ENCODE peak calls at places on chromosomes 16 and 17, in eight cellular contexts. I is kidney epithelial cell, S is heart left ventricle, X is tibial artery, D is AG09309, Q is gastrocnemius medialis, H is nephron progenitor cell, C is NB4. M is an unnamed sample.

GRCh38 chr17:67218385-67218950 is 26.5 kb downstream of the HELZ start:
- DNase-seq in C (no peak), Q (no peak), X (no peak), D (no peak), S (no peak), H (no peak), I (peak), M (no peak)

GRCh38 chr16:9463461-9463860 is 372.0 kb downstream of the HAPSTR1 start:
- DNase-seq in C (no peak), Q (no peak), I (no peak), S (no peak), X (no peak), H (no peak), D (no peak), M (no peak)

GRCh38 chr17:76195281-76196096 is 44.8 kb downstream of the RNF157 start:
- DNase-seq in S (no peak), D (no peak), I (no peak), H (no peak), Q (no peak), C (no peak), X (no peak), M (no peak)

GRCh38 chr16:4384497-4384896 is 12.8 kb downstream of the VASN start:
- DNase-seq in C (peak), X (no peak), S (peak), Q (no peak), H (peak), D (no peak), I (no peak), M (peak)

GRCh38 chr16:57024894-57025680 is 35.7 kb downstream of the NLRC5 start:
- DNase-seq in Q (no peak), D (no peak), I (no peak), C (no peak), S (no peak), H (no peak), X (no peak), M (no peak)

GRCh38 chr17:28865946-28866752 is 11.3 kb downstream of the ERAL1 start:
- DNase-seq in H (no peak), C (peak), X (no peak), S (no peak), Q (no peak), D (no peak), I (no peak), M (no peak)

GRCh38 chr17:7854078-7854777 is 638 bp upstream of the TMEM88 start:
- DNase-seq in D (no peak), X (no peak), H (peak), S (no peak), C (no peak), I (no peak), Q (no peak), M (peak)

GRCh38 chr16:85757341-85757822 is 6.5 kb upstream of the C16orf74 start:
- DNase-seq in H (no peak), I (peak), Q (no peak), X (no peak), D (no peak), C (no peak), S (no peak), M (no peak)

GRCh38 chr17:49390548-49391324 is 23.9 kb downstream of the PHB1 start:
- DNase-seq in Q (no peak), H (peak), X (peak), I (no peak), D (no peak), S (peak), C (peak), M (no peak)

GRCh38 chr16:88676502-88677242 is 9.6 kb downstream of the SNAI3 start:
- DNase-seq in C (no peak), H (no peak), I (no peak), S (no peak), D (no peak), X (no peak), Q (no peak), M (no peak)

GRCh38 chr16:85137323-85138072 is 25.2 kb upstream of the CIBAR2 start:
- DNase-seq in I (no peak), S (peak), H (peak), C (no peak), Q (peak), D (peak), X (peak), M (peak)

GRCh38 chr17:80474231-80474932 is 2.0 kb downstream of the NPTX1 start:
- DNase-seq in Q (no peak), S (no peak), C (peak), I (no peak), H (peak), X (no peak), D (no peak), M (no peak)

GRCh38 chr16:35585411-35585810 is 2126.0 kb downstream of the TP53TG3F start:
- DNase-seq in S (no peak), I (no peak), D (no peak), H (no peak), C (no peak), Q (no peak), X (no peak), M (no peak)

GRCh38 chr16:24124291-24124690 is 131.8 kb upstream of the CACNG3 start:
- DNase-seq in D (no peak), S (no peak), Q (no peak), H (no peak), X (no peak), I (no peak), C (no peak), M (no peak)

GRCh38 chr17:350706-351435 is 1.7 kb downstream of the RPH3AL start:
- DNase-seq in S (peak), C (no peak), I (no peak), Q (peak), X (peak), D (no peak), H (no peak), M (no peak)

GRCh38 chr16:81485824-81486554 is 41.4 kb downstream of the CMIP start:
- DNase-seq in I (no peak), X (peak), H (no peak), Q (no peak), D (peak), C (peak), S (no peak), M (no peak)

GRCh38 chr17:79224476-79224875 is 149.9 kb downstream of the ENGASE start:
- DNase-seq in S (no peak), H (no peak), D (no peak), Q (no peak), X (no peak), I (no peak), C (no peak), M (no peak)

GRCh38 chr16:53099318-53100130 is 44.7 kb downstream of the CHD9 start:
- DNase-seq in D (no peak), S (peak), I (peak), Q (peak), C (peak), H (peak), X (peak), M (peak)

GRCh38 chr16:4660454-4661007 is 32.8 kb upstream of the NUDT16L1 start:
- DNase-seq in C (no peak), I (peak), Q (no peak), H (peak), S (peak), X (no peak), D (no peak), M (no peak)

GRCh38 chr17:68344701-68345136 is 53.4 kb downstream of the ARSG start:
- DNase-seq in C (peak), D (no peak), X (no peak), H (no peak), Q (no peak), I (no peak), S (no peak), M (no peak)

GRCh38 chr16:64092284-64092683 is 1029.6 kb downstream of the CDH11 start:
- DNase-seq in H (no peak), S (no peak), X (no peak), C (no peak), I (peak), D (peak), Q (no peak), M (no peak)

GRCh38 chr17:78103311-78103710 is 25.2 kb downstream of the TMC6 start:
- DNase-seq in H (no peak), C (no peak), X (no peak), I (no peak), S (no peak), D (no peak), Q (no peak), M (no peak)

GRCh38 chr17:80737106-80738019 is 192.7 kb downstream of the RPTOR start:
- DNase-seq in Q (no peak), C (peak), H (no peak), X (no peak), S (no peak), D (no peak), I (no peak), M (no peak)

GRCh38 chr17:6257339-6257738 is 177.6 kb downstream of the AIPL1 start:
- DNase-seq in Q (no peak), D (no peak), I (peak), S (no peak), H (no peak), X (no peak), C (no peak), M (no peak)

GRCh38 chr16:71896688-71897368 is 1.5 kb downstream of the IST1 start:
- DNase-seq in I (no peak), S (no peak), X (no peak), D (no peak), C (peak), Q (no peak), H (no peak), M (no peak)

GRCh38 chr17:51813166-51813783 is 345.2 kb downstream of the CA10 start:
- DNase-seq in S (no peak), H (no peak), X (no peak), C (no peak), I (no peak), Q (no peak), D (no peak), M (no peak)

GRCh38 chr17:16927641-16928321 is 44.1 kb downstream of the TNFRSF13B start:
- DNase-seq in I (no peak), C (no peak), S (no peak), Q (no peak), H (no peak), X (peak), D (no peak), M (peak)

GRCh38 chr16:86653289-86654006 is 75.1 kb downstream of the FOXL1 start:
- DNase-seq in X (no peak), D (peak), H (no peak), Q (no peak), I (no peak), S (peak), C (no peak), M (no peak)

GRCh38 chr17:6386041-6386630 is 48.8 kb downstream of the AIPL1 start:
- DNase-seq in S (no peak), Q (no peak), I (no peak), X (no peak), D (no peak), H (no peak), C (no peak), M (no peak)

GRCh38 chr16:10930755-10931093 is 11.5 kb downstream of the DEXI start:
- DNase-seq in I (no peak), C (no peak), Q (no peak), S (no peak), X (no peak), H (no peak), D (no peak), M (no peak)

GRCh38 chr16:28863929-28864886 is 565 bp downstream of the SH2B1 start:
- DNase-seq in X (no peak), D (no peak), H (peak), I (no peak), C (peak), S (peak), Q (no peak), M (no peak)

GRCh38 chr17:7426203-7426863 is 917 bp downstream of the SPEM2 start:
- DNase-seq in S (peak), X (no peak), H (no peak), Q (no peak), I (no peak), C (no peak), D (no peak), M (no peak)

GRCh38 chr16:89360760-89361435 is 129.5 kb downstream of the ANKRD11 start:
- DNase-seq in D (no peak), X (no peak), H (no peak), S (no peak), C (peak), Q (no peak), I (no peak), M (no peak)

GRCh38 chr17:31533546-31534155 is 142.2 kb downstream of the RAB11FIP4 start:
- DNase-seq in C (peak), S (no peak), I (peak), D (peak), H (peak), Q (no peak), X (no peak), M (no peak)

GRCh38 chr17:50649042-50649908 is 14.6 kb downstream of the ABCC3 start:
- DNase-seq in H (no peak), X (no peak), I (no peak), C (no peak), Q (no peak), S (no peak), D (no peak), M (no peak)

GRCh38 chr17:73309727-73310555 is 1.9 kb downstream of the CDC42EP4 start:
- DNase-seq in C (peak), I (no peak), H (peak), D (no peak), X (no peak), S (no peak), Q (no peak), M (no peak)

DNA sequence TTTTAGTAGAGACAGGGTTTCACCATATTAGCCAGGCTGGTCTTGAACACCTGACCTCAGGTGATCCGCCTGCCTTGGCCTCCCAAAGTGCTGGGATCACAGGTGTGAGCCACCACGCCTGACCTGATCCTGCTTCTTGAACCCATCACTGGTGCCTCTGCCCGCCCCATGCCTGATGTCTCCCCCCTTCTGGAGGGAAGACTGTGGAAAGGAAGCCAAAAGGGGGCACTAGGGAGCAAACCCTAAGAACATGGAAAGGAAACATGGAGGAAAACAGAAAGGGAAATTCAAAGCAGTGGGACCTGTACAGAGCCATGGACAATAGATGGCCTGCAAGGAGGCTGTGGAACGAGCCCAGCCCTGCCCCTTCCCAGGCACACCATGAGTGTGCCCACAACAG is 31.1 kb upstream of the FASN start:
- DNase-seq in Q (no peak), X (no peak), C (no peak), S (no peak), H (no peak), I (no peak), D (no peak), M (no peak)
- TF ChIP-seq CTCF in Q (no peak), X (no peak), C (peak), S (no peak), H (no peak), I (peak), D (peak), M (peak)

GRCh38 chr17:37570527-37571093 is 38.6 kb downstream of the SYNRG start:
- DNase-seq in Q (no peak), X (no peak), C (peak), D (no peak), S (peak), H (peak), I (peak), M (no peak)
- TF ChIP-seq CTCF in Q (no peak), X (no peak), C (peak), D (peak), S (peak), H (peak), I (peak), M (peak)

DNA sequence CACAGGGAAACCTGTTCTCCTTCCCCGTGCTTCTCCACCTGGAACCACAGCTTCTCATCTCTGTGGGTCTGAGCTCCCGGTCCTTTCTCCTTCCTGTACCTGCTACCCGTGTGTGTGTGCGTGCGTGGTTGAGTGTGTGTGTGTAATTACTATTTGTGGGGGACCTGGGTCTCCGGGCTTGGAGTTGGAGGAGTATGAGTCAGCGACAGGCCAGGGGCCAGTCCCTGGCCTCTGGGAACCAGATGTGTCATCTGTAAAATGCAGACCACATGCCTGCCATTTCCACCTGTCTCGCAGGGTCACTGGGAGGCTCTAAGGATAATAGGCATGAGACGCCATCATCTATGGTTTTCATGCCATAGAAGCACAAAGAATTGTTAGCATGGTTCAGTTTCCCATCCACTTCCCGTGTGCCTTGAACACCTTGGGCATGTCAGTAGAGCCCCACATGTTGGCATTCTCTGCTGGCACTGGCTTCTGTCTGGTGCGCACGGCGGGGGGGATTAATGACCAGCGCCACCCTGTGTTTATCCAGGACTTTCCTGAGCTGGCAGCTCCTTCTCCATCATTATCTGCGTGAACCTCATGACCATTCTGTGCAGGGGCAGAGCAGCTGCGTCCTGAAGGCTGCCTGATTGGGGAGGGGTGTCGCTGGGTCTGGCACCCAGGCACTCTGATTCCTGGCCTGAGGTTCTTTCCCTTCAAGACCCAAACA is 1.5 kb downstream of the ZNF205 start:
- DNase-seq in I (no peak), H (no peak), S (no peak), D (no peak), C (no peak), Q (no peak), X (no peak), M (no peak)
- TF ChIP-seq CTCF in I (no peak), H (no peak), S (no peak), D (no peak), C (peak), Q (no peak), X (no peak), M (no peak)

GRCh38 chr17:59366040-59366757 is 34.7 kb downstream of the YPEL2 start:
- DNase-seq in I (no peak), X (no peak), C (peak), D (no peak), Q (no peak), S (no peak), H (peak), M (no peak)
- TF ChIP-seq CTCF in I (no peak), X (no peak), C (no peak), D (no peak), Q (no peak), S (no peak), H (no peak), M (peak)

GRCh38 chr17:34443832-34444469 is 80.9 kb upstream of the CCL1 start:
- DNase-seq in D (no peak), X (no peak), C (peak), Q (no peak), H (peak), S (peak), I (no peak), M (no peak)
- TF ChIP-seq CTCF in D (peak), X (no peak), C (peak), Q (no peak), H (no peak), S (peak), I (no peak), M (peak)